ENCODE peak calls at places on chromosomes 4 and X, in eight cellular contexts. H is cardiac fibroblast; U is aorta; Y is OCI-LY7; K is upper lobe of left lung; A is posterior vena cava; F is stimulated activated CD8-positive, alpha-beta memory T cell treated with anti-CD3 and anti-CD28 coated beads, Interleukin-12 subunit alpha, Interleukin-12 subunit beta, amount 100 ng/mL, for 4 hours; X is HFFc6. C is an unnamed sample.

GRCh38 chr4:99156992-99157391 is 12.9 kb upstream of the ADH4 start:
- DNase-seq in H (no peak), U (no peak), Y (no peak), K (no peak), A (no peak), F (no peak), X (no peak), C (no peak)

GRCh38 chr4:64166365-64166764 is 242.9 kb downstream of the TECRL start:
- DNase-seq in H (no peak), U (no peak), Y (no peak), K (no peak), A (no peak), F (no peak), X (no peak), C (no peak)

GRCh38 chrX:94551831-94552230 is 877.8 kb downstream of the FAM133A start:
- DNase-seq in H (no peak), U (no peak), Y (no peak), K (no peak), A (no peak), F (no peak), X (no peak), C (no peak)

GRCh38 chr4:113760094-113760851 is 1.3 kb downstream of the CAMK2D start:
- DNase-seq in H (peak; percentile 67), U (no peak), Y (peak; percentile 60), K (no peak), A (peak; percentile 80), F (no peak), X (peak; percentile 11), C (peak; percentile 12)

GRCh38 chrX:40581333-40581910 is 652 bp downstream of the ATP6AP2 start:
- DNase-seq in H (peak; percentile 28), U (no peak), Y (peak; percentile 24), K (no peak), A (no peak), F (no peak), X (peak; percentile 8), C (no peak)

GRCh38 chrX:118497180-118497814 is 1.7 kb downstream of the DOCK11 start:
- DNase-seq in H (no peak), U (no peak), Y (peak; percentile 35), K (no peak), A (no peak), F (no peak), X (no peak), C (no peak)

GRCh38 chr4:176906693-176907092 is 114.0 kb upstream of the VEGFC start:
- DNase-seq in H (no peak), U (no peak), Y (no peak), K (no peak), A (no peak), F (no peak), X (no peak), C (no peak)

GRCh38 chr4:175536852-175537453 is 275.1 kb downstream of the GPM6A start:
- DNase-seq in H (peak; percentile 66), U (no peak), Y (peak; percentile 82), K (no peak), A (no peak), F (no peak), X (peak; percentile 41), C (peak; percentile 19)

GRCh38 chr4:8303485-8304281 is 34.1 kb downstream of the HTRA3 start:
- DNase-seq in H (peak; percentile 86), U (peak; percentile 34), Y (no peak), K (no peak), A (peak; percentile 62), F (no peak), X (peak; percentile 95), C (peak; percentile 86)

GRCh38 chr4:134024251-134024650 is 177.3 kb downstream of the PABPC4L start:
- DNase-seq in H (peak; percentile 5), U (no peak), Y (peak; percentile 0), K (no peak), A (no peak), F (no peak), X (peak; percentile 40), C (no peak)

GRCh38 chr4:14225683-14226207 is 598.2 kb upstream of the BOD1L1 start:
- DNase-seq in H (no peak), U (no peak), Y (no peak), K (no peak), A (no peak), F (no peak), X (no peak), C (no peak)

GRCh38 chrX:129679856-129680255 is 25.1 kb upstream of the APLN start:
- DNase-seq in H (no peak), U (no peak), Y (no peak), K (no peak), A (no peak), F (no peak), X (no peak), C (no peak)

C was measured in AG08396.